ENCODE peak calls at places on chromosomes 1 and 21, in ten cellular contexts. U, K, L, B, D, W, H, E, I and A are unnamed samples.

GRCh38 chr1:7551442-7551841 is 219.7 kb upstream of the VAMP3 start:
- DNase-seq in U (no peak), K (no peak), L (peak; percentile 45), B (peak; percentile 53), D (no peak), W (no peak), H (no peak), E (peak; percentile 27), I (no peak), A (no peak)

GRCh38 chr1:3453891-3454810 is at the start of gene ARHGEF16:
- DNase-seq in U (no peak), K (no peak), L (no peak), B (peak; percentile 94), D (peak; percentile 54), W (peak; percentile 28), H (peak; percentile 12), E (peak; percentile 94), I (peak; percentile 66), A (peak; percentile 17)

GRCh38 chr1:167805041-167805556 is 83.3 kb downstream of the MPZL1 start:
- DNase-seq in U (no peak), K (peak; percentile 57), L (no peak), B (no peak), D (no peak), W (no peak), H (no peak), E (no peak), I (no peak), A (peak; percentile 16)

GRCh38 chr1:34518146-34518545 is 236.7 kb upstream of the GJB5 start:
- DNase-seq in U (no peak), K (no peak), L (no peak), B (no peak), D (no peak), W (no peak), H (no peak), E (no peak), I (no peak), A (no peak)

GRCh38 chr1:113042336-113043143 is 30.5 kb upstream of the LRIG2 start:
- DNase-seq in U (no peak), K (no peak), L (peak; percentile 85), B (peak; percentile 74), D (peak; percentile 63), W (peak; percentile 89), H (peak; percentile 89), E (peak; percentile 99), I (peak; percentile 86), A (peak; percentile 81)

GRCh38 chr1:67632811-67633478 is 52.1 kb upstream of the GADD45A start:
- DNase-seq in U (no peak), K (no peak), L (no peak), B (no peak), D (no peak), W (no peak), H (no peak), E (no peak), I (no peak), A (no peak)

GRCh38 chr1:234684854-234685253 is 74.9 kb upstream of the IRF2BP2 start:
- DNase-seq in U (no peak), K (no peak), L (no peak), B (no peak), D (no peak), W (peak; percentile 38), H (no peak), E (no peak), I (peak; percentile 64), A (peak; percentile 27)

GRCh38 chr1:182163821-182164223 is 102.3 kb upstream of the ZNF648 start:
- DNase-seq in U (no peak), K (no peak), L (peak; percentile 81), B (no peak), D (peak; percentile 49), W (no peak), H (no peak), E (no peak), I (peak; percentile 34), A (peak; percentile 68)

GRCh38 chr1:173527151-173527826 is 50.2 kb downstream of the PRDX6 start:
- DNase-seq in U (no peak), K (no peak), L (no peak), B (no peak), D (no peak), W (peak; percentile 84), H (no peak), E (no peak), I (peak; percentile 48), A (peak; percentile 79)

GRCh38 chr21:45001134-45002095 is 61.6 kb downstream of the SLX9 start:
- DNase-seq in U (no peak), K (no peak), L (peak; percentile 68), B (peak; percentile 74), D (peak; percentile 62), W (peak; percentile 64), H (peak; percentile 70), E (no peak), I (peak; percentile 48), A (peak; percentile 48)

GRCh38 chr1:8040586-8040985 is 14.5 kb upstream of the ERRFI1 start:
- DNase-seq in U (no peak), K (no peak), L (no peak), B (peak; percentile 78), D (peak; percentile 53), W (peak; percentile 99), H (peak; percentile 99), E (no peak), I (peak; percentile 94), A (peak; percentile 98)

GRCh38 chr21:46355161-46356004 is 31.4 kb downstream of the PCNT start:
- DNase-seq in U (no peak), K (peak; percentile 63), L (no peak), B (no peak), D (no peak), W (no peak), H (no peak), E (no peak), I (no peak), A (no peak)
- H3K4me3 ChIP-seq in U (no peak overlapping the region), K (no peak overlapping the region), L (no peak overlapping the region), B (no peak overlapping the region), D (no peak overlapping the region), W (no peak overlapping the region), H (no peak overlapping the region), E (no peak overlapping the region), I (no peak overlapping the region), A (no peak overlapping the region)

DNA sequence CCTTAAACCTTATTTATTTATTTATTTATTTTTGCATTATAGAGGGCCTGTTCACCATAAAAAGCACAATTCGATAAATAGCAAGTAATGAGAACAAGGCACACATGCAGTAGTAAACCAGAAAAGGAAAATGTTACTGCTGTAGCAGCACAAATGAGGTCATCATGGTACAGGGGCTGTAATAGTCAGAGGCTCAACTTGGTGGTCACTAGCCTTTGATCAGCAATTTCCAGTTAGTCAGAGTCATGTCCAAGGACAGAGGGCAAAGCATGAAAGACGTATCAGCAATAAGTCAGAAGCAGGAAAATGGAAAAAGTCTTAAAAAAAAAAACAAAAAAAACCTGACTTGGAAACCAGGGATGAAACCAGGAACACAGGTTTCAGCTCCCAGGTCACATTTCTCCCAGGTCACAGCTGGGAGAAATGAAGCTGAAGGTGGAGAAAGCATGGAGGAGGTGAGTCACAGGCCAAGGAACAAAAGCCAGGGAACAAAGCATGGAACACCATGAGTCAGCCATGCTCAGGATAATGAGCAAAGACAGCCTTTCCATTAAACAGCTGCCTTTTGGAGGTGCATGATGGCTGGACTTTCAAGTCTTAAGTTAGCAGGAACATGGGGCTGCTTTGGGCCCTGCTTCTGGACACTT is 556.3 kb downstream of the LTN1 start:
- DNase-seq in U (no peak), K (no peak), L (no peak), B (no peak), D (no peak), W (peak; percentile 85), H (peak; percentile 77), E (peak; percentile 2), I (no peak), A (peak; percentile 59)
- H3K4me3 ChIP-seq in U (no peak overlapping the region), K (no peak overlapping the region), L (no peak overlapping the region), B (no peak overlapping the region), D (no peak overlapping the region), W (no peak overlapping the region), H (no peak overlapping the region), E (no peak overlapping the region), I (no peak overlapping the region), A (no peak overlapping the region)

DNA sequence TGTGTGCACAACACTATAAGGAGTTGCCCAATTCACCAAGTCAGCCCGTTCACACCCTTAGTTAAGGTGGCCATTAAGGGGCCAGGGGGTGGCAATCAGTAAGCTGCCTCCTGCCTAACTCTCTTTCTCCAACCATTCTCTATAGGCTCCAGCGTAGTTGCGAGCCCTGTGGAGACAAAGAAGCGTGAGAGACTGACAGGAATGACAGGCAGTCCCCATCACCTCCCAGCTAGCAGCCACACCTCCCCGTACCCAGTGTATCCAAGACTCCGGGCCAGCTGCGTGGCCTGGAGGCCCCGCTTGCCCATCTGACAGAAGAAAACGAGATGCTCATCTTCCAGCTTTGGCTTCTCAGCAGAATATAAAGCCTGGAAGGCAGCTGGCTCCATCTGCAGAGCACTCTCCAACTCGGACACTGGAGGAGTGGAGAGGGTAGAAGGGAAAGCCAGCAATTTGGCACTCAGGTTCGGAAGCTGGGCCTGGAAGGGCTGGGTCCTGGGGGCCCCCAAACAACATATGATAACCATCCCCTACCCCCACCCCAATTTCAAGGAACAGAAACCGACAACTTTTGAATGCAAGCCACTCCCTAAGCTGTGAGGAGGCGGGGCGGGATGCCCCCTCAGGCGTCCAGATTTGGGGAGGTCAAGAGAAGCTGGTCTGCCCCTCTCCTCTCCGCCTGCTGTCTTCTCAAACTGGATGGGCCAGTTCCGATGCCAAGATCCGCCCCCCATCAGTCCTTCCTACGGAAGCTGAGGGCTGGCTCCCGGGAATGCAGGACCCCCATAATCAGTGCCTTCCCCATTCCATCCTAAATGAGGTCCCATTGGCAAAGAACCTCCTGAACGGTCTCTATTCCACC is 872 bp downstream of the TSTD1 start:
- DNase-seq in U (no peak), K (no peak), L (no peak), B (no peak), D (no peak), W (no peak), H (no peak), E (peak; percentile 50), I (no peak), A (no peak)
- H3K4me3 ChIP-seq in U (peak overlapping the region; percentile 68), K (peak overlapping the region; percentile 87), L (peak overlapping the region; percentile 46), B (peak overlapping the region; percentile 75), D (peak overlapping the region; percentile 68), W (peak overlapping the region; percentile 51), H (no peak overlapping the region), E (peak overlapping the region; percentile 86), I (no peak overlapping the region), A (peak overlapping the region; percentile 44)

DNA sequence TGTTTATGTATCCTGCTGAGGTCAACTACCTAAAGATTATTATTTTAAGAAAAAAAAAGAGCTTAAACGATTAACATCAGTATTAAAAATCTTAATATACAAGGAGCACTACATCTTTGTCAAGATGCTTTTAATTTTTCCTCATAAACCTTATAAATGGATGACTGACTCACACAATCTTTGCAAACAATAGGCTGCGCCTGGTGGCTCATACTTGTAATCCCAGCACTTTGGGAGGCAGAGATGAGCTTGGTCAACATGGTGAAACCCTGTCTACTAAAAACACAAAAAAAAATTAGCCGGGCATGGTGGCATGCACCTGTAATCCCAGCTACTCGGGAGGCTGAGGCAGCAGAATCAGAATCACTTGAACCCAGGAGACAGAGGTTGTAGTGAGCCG is 1.7 kb downstream of the KHDC4 start:
- DNase-seq in U (no peak), K (no peak), L (no peak), B (no peak), D (no peak), W (peak; percentile 72), H (no peak), E (no peak), I (no peak), A (no peak)
- H3K4me3 ChIP-seq in U (peak overlapping the region; percentile 9), K (no peak overlapping the region), L (peak overlapping the region; percentile 6), B (peak overlapping the region; percentile 83), D (peak overlapping the region; percentile 94), W (peak overlapping the region; percentile 74), H (peak overlapping the region; percentile 96), E (no peak overlapping the region), I (peak overlapping the region; percentile 99), A (peak overlapping the region; percentile 93)